ENCODE peak calls at places on chromosomes 7 and 10, in ten cellular contexts. G, Q, A, O, J, F, X, W, P and Z are unnamed samples. For H3K36me3, the result is how much of the 10 kb centered on the place peaks cover.

GRCh38 chr10:75632750-75633462 is 201.5 kb downstream of the LRMDA start:
- DNase-seq in G (peak), Q (no peak), A (peak), O (no peak), J (no peak), F (no peak), X (no peak), W (no peak), P (peak), Z (no peak)

GRCh38 chr7:124171068-124171467 is 138.2 kb upstream of the TMEM229A start:
- DNase-seq in G (no peak), Q (peak), A (no peak), O (no peak), J (no peak), F (no peak), X (no peak), W (no peak), P (peak), Z (peak)

GRCh38 chr7:128135275-128136214 is 104.3 kb upstream of the LRRC4 start:
- DNase-seq in G (peak), Q (peak), A (peak), O (peak), J (no peak), F (peak), X (no peak), W (no peak), P (peak), Z (peak)

GRCh38 chr7:125136341-125136740 is 206.7 kb upstream of the POT1 start:
- DNase-seq in G (no peak), Q (no peak), A (no peak), O (no peak), J (no peak), F (no peak), X (no peak), W (peak), P (no peak), Z (no peak)

GRCh38 chr10:59561397-59562121 is 148.1 kb downstream of the SLC16A9 start:
- DNase-seq in G (no peak), Q (no peak), A (no peak), O (no peak), J (no peak), F (no peak), X (no peak), W (no peak), P (no peak), Z (no peak)

GRCh38 chr10:28403090-28403489 is 100.2 kb upstream of the MPP7 start:
- DNase-seq in G (no peak), Q (no peak), A (no peak), O (no peak), J (no peak), F (no peak), X (no peak), W (no peak), P (no peak), Z (no peak)

GRCh38 chr7:112877671-112878460 is 87.7 kb upstream of the TMEM168 start:
- DNase-seq in G (no peak), Q (no peak), A (no peak), O (no peak), J (no peak), F (no peak), X (no peak), W (no peak), P (no peak), Z (no peak)

GRCh38 chr10:132844069-132844809 is 58.3 kb upstream of the NKX6-2 start:
- DNase-seq in G (no peak), Q (no peak), A (no peak), O (no peak), J (no peak), F (no peak), X (peak), W (no peak), P (no peak), Z (no peak)

GRCh38 chr10:23516530-23516929 is 77.7 kb downstream of the OTUD1 start:
- DNase-seq in G (no peak), Q (no peak), A (no peak), O (no peak), J (no peak), F (no peak), X (no peak), W (no peak), P (no peak), Z (peak)

GRCh38 chr10:48705407-48705938 is 20.8 kb downstream of the WDFY4 start:
- DNase-seq in G (no peak), Q (no peak), A (no peak), O (no peak), J (no peak), F (no peak), X (no peak), W (no peak), P (no peak), Z (no peak)

GRCh38 chr10:33660329-33660728 is 325.9 kb upstream of the NRP1 start:
- DNase-seq in G (no peak), Q (no peak), A (no peak), O (no peak), J (no peak), F (no peak), X (no peak), W (no peak), P (no peak), Z (peak)

GRCh38 chr10:76049581-76050290 is 618.3 kb downstream of the LRMDA start:
- DNase-seq in G (no peak), Q (no peak), A (no peak), O (no peak), J (no peak), F (no peak), X (no peak), W (no peak), P (no peak), Z (no peak)

GRCh38 chr10:117461766-117462423 is 80.7 kb upstream of the EMX2 start:
- DNase-seq in G (peak), Q (no peak), A (no peak), O (peak), J (peak), F (peak), X (peak), W (peak), P (no peak), Z (no peak)

GRCh38 chr7:6272481-6273323 is at the start of gene CYTH3:
- DNase-seq in G (peak), Q (peak), A (peak), O (peak), J (no peak), F (peak), X (peak), W (peak), P (peak), Z (peak)

GRCh38 chr10:11150255-11150731 is 132.6 kb downstream of the CELF2 start:
- DNase-seq in G (no peak), Q (no peak), A (no peak), O (no peak), J (no peak), F (no peak), X (no peak), W (no peak), P (no peak), Z (no peak)

GRCh38 chr7:2022021-2022409 is 210.7 kb downstream of the MAD1L1 start:
- DNase-seq in G (peak), Q (no peak), A (no peak), O (no peak), J (no peak), F (no peak), X (peak), W (no peak), P (peak), Z (no peak)

GRCh38 chr10:132965411-132966057 is 23.2 kb upstream of the CFAP46 start:
- DNase-seq in G (peak), Q (peak), A (no peak), O (no peak), J (no peak), F (no peak), X (no peak), W (no peak), P (no peak), Z (no peak)

GRCh38 chr7:3154881-3155494 is 111.3 kb upstream of the CARD11 start:
- DNase-seq in G (no peak), Q (peak), A (no peak), O (no peak), J (no peak), F (peak), X (no peak), W (peak), P (no peak), Z (peak)

GRCh38 chr10:122249991-122250750 is 20.9 kb upstream of the BTBD16 start:
- DNase-seq in G (no peak), Q (no peak), A (peak), O (no peak), J (no peak), F (no peak), X (peak), W (no peak), P (peak), Z (no peak)

GRCh38 chr10:105743343-105744056 is 1102.4 kb downstream of the SORCS3 start:
- DNase-seq in G (no peak), Q (peak), A (peak), O (no peak), J (no peak), F (peak), X (no peak), W (no peak), P (peak), Z (no peak)

GRCh38 chr7:19561121-19561805 is 147.6 kb downstream of the POLR1F start:
- DNase-seq in G (no peak), Q (no peak), A (no peak), O (no peak), J (no peak), F (no peak), X (no peak), W (no peak), P (no peak), Z (no peak)

GRCh38 chr10:33410860-33411234 is 76.4 kb upstream of the NRP1 start:
- DNase-seq in G (no peak), Q (no peak), A (no peak), O (no peak), J (no peak), F (no peak), X (no peak), W (no peak), P (no peak), Z (no peak)

GRCh38 chr7:79504607-79505389 is 51.3 kb upstream of the MAGI2 start:
- DNase-seq in G (no peak), Q (no peak), A (no peak), O (peak), J (no peak), F (no peak), X (no peak), W (no peak), P (no peak), Z (peak)

GRCh38 chr10:69800109-69800508 is 1.6 kb upstream of the COL13A1 start:
- DNase-seq in G (no peak), Q (peak), A (peak), O (peak), J (no peak), F (peak), X (no peak), W (peak), P (no peak), Z (peak)

GRCh38 chr10:57535306-57535705 is 732.4 kb downstream of the IPMK start:
- DNase-seq in G (no peak), Q (no peak), A (no peak), O (no peak), J (no peak), F (no peak), X (no peak), W (no peak), P (no peak), Z (no peak)

GRCh38 chr10:7945469-7946187 is 108.9 kb upstream of the GATA3 start:
- DNase-seq in G (no peak), Q (no peak), A (no peak), O (no peak), J (no peak), F (no peak), X (no peak), W (no peak), P (no peak), Z (no peak)

GRCh38 chr10:112810651-112811215 is 139.3 kb upstream of the TCF7L2 start:
- DNase-seq in G (no peak), Q (no peak), A (no peak), O (no peak), J (no peak), F (no peak), X (no peak), W (peak), P (no peak), Z (no peak)

GRCh38 chr7:101127460-101128039 is 646 bp downstream of the SERPINE1 start:
- DNase-seq in G (no peak), Q (no peak), A (no peak), O (no peak), J (no peak), F (no peak), X (no peak), W (no peak), P (no peak), Z (no peak)

GRCh38 chr10:43197834-43198681 is 59.8 kb downstream of the CSGALNACT2 start:
- DNase-seq in G (peak), Q (no peak), A (no peak), O (peak), J (no peak), F (no peak), X (no peak), W (no peak), P (no peak), Z (no peak)

GRCh38 chr7:95471076-95471475 is 14.7 kb upstream of the ASB4 start:
- DNase-seq in G (no peak), Q (no peak), A (no peak), O (no peak), J (no peak), F (no peak), X (no peak), W (no peak), P (no peak), Z (no peak)

GRCh38 chr10:21521910-21522533 is 3.5 kb downstream of the SKIDA1 start:
- DNase-seq in G (no peak), Q (no peak), A (no peak), O (no peak), J (no peak), F (no peak), X (no peak), W (no peak), P (no peak), Z (no peak)

GRCh38 chr7:1176891-1177373 is 16.9 kb upstream of the ZFAND2A start:
- DNase-seq in G (peak), Q (peak), A (peak), O (peak), J (no peak), F (no peak), X (no peak), W (peak), P (peak), Z (peak)

GRCh38 chr10:119693262-119693957 is 32.4 kb upstream of the INPP5F start:
- DNase-seq in G (no peak), Q (no peak), A (no peak), O (no peak), J (no peak), F (no peak), X (no peak), W (no peak), P (no peak), Z (no peak)

GRCh38 chr10:79068203-79068561 is 584 bp upstream of the ZMIZ1 start:
- DNase-seq in G (no peak), Q (no peak), A (no peak), O (peak), J (no peak), F (no peak), X (no peak), W (no peak), P (no peak), Z (no peak)

GRCh38 chr7:137801003-137801402 is 45.8 kb downstream of the DGKI start:
- DNase-seq in G (no peak), Q (no peak), A (no peak), O (no peak), J (no peak), F (no peak), X (no peak), W (no peak), P (no peak), Z (no peak)

GRCh38 chr10:34492081-34492480 is 323.0 kb downstream of the PARD3 start:
- DNase-seq in G (no peak), Q (no peak), A (no peak), O (no peak), J (no peak), F (no peak), X (no peak), W (no peak), P (no peak), Z (no peak)

DNA sequence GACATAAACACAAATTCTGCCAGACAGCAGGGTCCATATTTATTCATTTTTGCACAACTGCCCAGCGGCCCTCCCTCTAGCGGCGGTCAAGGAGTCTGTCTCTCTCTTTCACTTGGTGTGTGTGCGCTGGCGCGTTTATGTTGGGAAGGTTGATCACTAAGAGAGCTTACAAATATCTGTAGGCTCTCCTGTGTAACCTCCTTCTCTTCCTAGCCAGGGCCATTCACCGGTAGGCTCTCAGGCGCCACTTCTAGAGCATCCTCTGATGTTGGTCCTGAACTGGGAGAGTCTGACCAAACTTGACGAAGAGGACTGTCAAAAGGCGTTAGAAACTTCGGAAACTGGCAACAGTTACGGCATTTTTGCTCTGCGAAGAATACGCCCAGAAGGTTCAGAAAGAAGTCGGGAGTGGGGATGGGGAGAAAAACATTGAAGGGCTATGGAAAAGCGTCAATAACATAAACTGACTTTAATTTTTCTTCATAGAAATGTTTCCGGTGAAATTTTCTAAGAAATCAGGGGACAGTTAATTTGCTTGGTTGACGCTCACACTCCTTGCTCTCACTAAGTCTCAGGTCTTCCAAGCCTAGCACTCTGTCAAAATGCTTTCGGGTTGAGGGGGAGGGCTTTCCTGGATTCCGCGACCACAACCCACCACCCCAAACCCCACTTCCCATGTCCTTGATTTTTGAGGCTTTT is 731.1 kb downstream of the ZWINT start:
- DNase-seq in G (no peak), Q (peak), A (peak), O (no peak), J (no peak), F (no peak), X (peak), W (no peak), P (no peak), Z (peak)
- TF ChIP-seq CTCF in G (peak), Q (peak), A (peak), O (no peak), J (no peak), F (no peak), X (no peak), W (no peak), P (peak), Z (peak)

GRCh38 chr7:44696728-44697127 is 51.9 kb upstream of the ZMIZ2 start:
- DNase-seq in G (no peak), Q (no peak), A (no peak), O (no peak), J (no peak), F (no peak), X (peak), W (no peak), P (no peak), Z (no peak)

GRCh38 chr7:44694766-44695165 is 53.9 kb upstream of the ZMIZ2 start:
- DNase-seq in G (no peak), Q (no peak), A (no peak), O (no peak), J (no peak), F (no peak), X (peak), W (no peak), P (no peak), Z (no peak)

GRCh38 chr7:44694326-44694725 is 54.3 kb upstream of the ZMIZ2 start:
- DNase-seq in G (no peak), Q (no peak), A (no peak), O (no peak), J (no peak), F (no peak), X (peak), W (no peak), P (no peak), Z (no peak)

GRCh38 chr7:44697136-44698045 is 51.3 kb upstream of the ZMIZ2 start:
- DNase-seq in G (no peak), Q (no peak), A (no peak), O (no peak), J (no peak), F (no peak), X (no peak), W (no peak), P (no peak), Z (no peak)

GRCh38 chr7:44695756-44696155 is 52.9 kb upstream of the ZMIZ2 start:
- DNase-seq in G (no peak), Q (no peak), A (no peak), O (no peak), J (no peak), F (no peak), X (peak), W (no peak), P (no peak), Z (no peak)
- H3K36me3 ChIP-seq in G (half or more), Q (under half), A (half or more), O (under half), J (under half), F (under half), X (half or more), W (half or more), P (half or more), Z (half or more)

GRCh38 chr7:92609921-92610518 is 19.8 kb upstream of the FAM133B start:
- DNase-seq in G (no peak), Q (no peak), A (no peak), O (no peak), J (no peak), F (no peak), X (no peak), W (no peak), P (no peak), Z (no peak)
- TF ChIP-seq CTCF in G (peak), Q (peak), A (peak), O (no peak), J (peak), F (no peak), X (no peak), W (peak), P (peak), Z (peak)

GRCh38 chr7:74183142-74183541 is 9.0 kb downstream of the EIF4H start:
- DNase-seq in G (no peak), Q (peak), A (no peak), O (no peak), J (no peak), F (peak), X (no peak), W (no peak), P (no peak), Z (no peak)
- H3K36me3 ChIP-seq in G (under half), Q (under half), A (under half), O (under half), J (under half), F (under half), X (under half), W (half or more), P (under half), Z (under half)